ENCODE peak calls at places on chromosome X, in nine cellular contexts. C is NCI-H226, W is NCI-H1105 treated with DMSO at 0.1 percent for 48 hours, E is T-helper 1 cell, P is IMR-90, N is cardiac muscle cell, X is T follicular helper cell, G is left ventricle myocardium inferior, Y is tibial nerve. B is an unnamed sample.

GRCh38 chrX:147478899-147479298 is 432.8 kb upstream of the FMR1 start:
- DNase-seq in C (no peak), W (no peak), E (no peak), P (no peak), N (no peak), X (no peak), G (no peak), Y (no peak), B (no peak)

GRCh38 chrX:15242899-15243555 is 26.9 kb downstream of the ASB9 start:
- DNase-seq in C (peak), W (peak), E (peak), P (peak), N (peak), X (peak), G (no peak), Y (no peak), B (peak)

GRCh38 chrX:132488092-132488749 is 617 bp downstream of the MBNL3 start:
- DNase-seq in C (no peak), W (peak), E (peak), P (peak), N (peak), X (peak), G (no peak), Y (no peak), B (peak)

GRCh38 chrX:121191779-121192178 is 144.4 kb downstream of the GLUD2 start:
- DNase-seq in C (no peak), W (peak), E (no peak), P (no peak), N (no peak), X (no peak), G (no peak), Y (no peak), B (no peak)

GRCh38 chrX:9940397-9940796 is 26.8 kb upstream of the CLDN34 start:
- DNase-seq in C (peak), W (no peak), E (no peak), P (peak), N (peak), X (no peak), G (no peak), Y (no peak), B (peak)

GRCh38 chrX:1521459-1521956 is 15.5 kb downstream of the P2RY8 start:
- DNase-seq in C (no peak), W (no peak), E (peak), P (no peak), N (no peak), X (peak), G (no peak), Y (no peak), B (no peak)

GRCh38 chrX:116281106-116281505 is 110.6 kb downstream of the AGTR2 start:
- DNase-seq in C (no peak), W (no peak), E (no peak), P (no peak), N (no peak), X (no peak), G (no peak), Y (no peak), B (peak)

GRCh38 chrX:80799616-80800015 is 10.1 kb downstream of the BRWD3 start:
- DNase-seq in C (no peak), W (no peak), E (no peak), P (no peak), N (no peak), X (no peak), G (no peak), Y (no peak), B (no peak)

GRCh38 chrX:100904433-100904832 is 24.3 kb downstream of the XKRX start:
- DNase-seq in C (no peak), W (no peak), E (no peak), P (no peak), N (no peak), X (no peak), G (no peak), Y (no peak), B (no peak)

GRCh38 chrX:1452497-1453389 is at the start of gene ASMTL:
- DNase-seq in C (peak), W (no peak), E (peak), P (peak), N (peak), X (peak), G (peak), Y (peak), B (peak)

GRCh38 chrX:25878806-25879205 is 259.3 kb upstream of the MAGEB18 start:
- DNase-seq in C (no peak), W (no peak), E (no peak), P (no peak), N (no peak), X (no peak), G (no peak), Y (no peak), B (no peak)

GRCh38 chrX:31658360-31658759 is 586.5 kb upstream of the FTHL17 start:
- DNase-seq in C (no peak), W (peak), E (no peak), P (peak), N (peak), X (no peak), G (no peak), Y (no peak), B (no peak)

GRCh38 chrX:85244411-85245210 is 820 bp downstream of the ZNF711 start:
- DNase-seq in C (no peak), W (peak), E (no peak), P (peak), N (peak), X (no peak), G (no peak), Y (no peak), B (peak)

GRCh38 chrX:97704881-97705280 is 821.2 kb downstream of the RPA4 start:
- DNase-seq in C (no peak), W (peak), E (no peak), P (no peak), N (no peak), X (no peak), G (no peak), Y (no peak), B (no peak)

GRCh38 chrX:67624324-67624723 is 80.5 kb downstream of the AR start:
- DNase-seq in C (no peak), W (no peak), E (no peak), P (no peak), N (no peak), X (no peak), G (no peak), Y (no peak), B (no peak)

GRCh38 chrX:22430701-22431100 is 158.0 kb downstream of the CBLL2 start:
- DNase-seq in C (no peak), W (no peak), E (no peak), P (peak), N (no peak), X (no peak), G (no peak), Y (no peak), B (no peak)

GRCh38 chrX:49184294-49185061 is 1.7 kb downstream of the PRICKLE3 start:
- DNase-seq in C (peak), W (peak), E (peak), P (peak), N (peak), X (no peak), G (peak), Y (peak), B (peak)

GRCh38 chrX:10926404-10926803 is 184.7 kb upstream of the HCCS start:
- DNase-seq in C (no peak), W (no peak), E (no peak), P (no peak), N (no peak), X (no peak), G (no peak), Y (no peak), B (no peak)

B was measured in foreskin keratinocyte.